ENCODE peak calls at places on chromosomes 13 and 19, in six cellular contexts. I, S, H, N, V and F are unnamed samples.

GRCh38 chr13:39773833-39774232 is 118.4 kb downstream of the COG6 start:
- DNase-seq in I (no peak), V (no peak), N (no peak), S (no peak), H (no peak), F (no peak)

GRCh38 chr13:80251403-80251802 is 89.5 kb downstream of the SPRY2 start:
- DNase-seq in I (no peak), V (no peak), H (no peak), S (no peak), N (peak), F (peak)

GRCh38 chr19:8138201-8138600 is 11.2 kb downstream of the FBN3 start:
- DNase-seq in H (no peak), N (no peak), S (no peak), I (no peak), V (no peak), F (no peak)

GRCh38 chr19:4114181-4114580 is 9.7 kb downstream of the MAP2K2 start:
- DNase-seq in N (no peak), V (no peak), S (no peak), H (no peak), I (no peak), F (no peak)

GRCh38 chr13:32587014-32587773 is 942 bp downstream of the PDS5B start:
- DNase-seq in N (peak), H (peak), I (peak), V (peak), S (peak), F (peak)

GRCh38 chr13:106500450-106500849 is 35.0 kb downstream of the EFNB2 start:
- DNase-seq in H (no peak), I (no peak), S (no peak), N (no peak), V (no peak), F (no peak)

GRCh38 chr19:45653634-45654033 is 14.4 kb upstream of the GIPR start:
- DNase-seq in H (no peak), I (no peak), N (no peak), V (no peak), S (no peak), F (no peak)

GRCh38 chr19:22422220-22422619 is at the start of gene ZNF98:
- DNase-seq in N (no peak), I (no peak), H (peak), S (no peak), V (peak), F (no peak)

GRCh38 chr13:114063545-114064515 is 68.6 kb downstream of the RASA3 start:
- DNase-seq in H (peak), S (no peak), I (peak), V (no peak), N (peak), F (no peak)

GRCh38 chr19:37845932-37846331 is 60.5 kb downstream of the WDR87 start:
- DNase-seq in I (no peak), N (no peak), S (no peak), H (no peak), V (no peak), F (no peak)

GRCh38 chr19:17302391-17303166 is 646 bp downstream of the ABHD8 start:
- DNase-seq in H (no peak), I (no peak), N (no peak), V (no peak), S (no peak), F (no peak)

GRCh38 chr19:44764975-44765948 is 12.4 kb upstream of the CBLC start:
- DNase-seq in N (no peak), I (no peak), S (no peak), H (peak), V (no peak), F (peak)

GRCh38 chr13:19184176-19184575 is 2.6 kb upstream of the TUBA3C start:
- DNase-seq in N (no peak), I (no peak), H (no peak), S (no peak), V (no peak), F (no peak)

DNA sequence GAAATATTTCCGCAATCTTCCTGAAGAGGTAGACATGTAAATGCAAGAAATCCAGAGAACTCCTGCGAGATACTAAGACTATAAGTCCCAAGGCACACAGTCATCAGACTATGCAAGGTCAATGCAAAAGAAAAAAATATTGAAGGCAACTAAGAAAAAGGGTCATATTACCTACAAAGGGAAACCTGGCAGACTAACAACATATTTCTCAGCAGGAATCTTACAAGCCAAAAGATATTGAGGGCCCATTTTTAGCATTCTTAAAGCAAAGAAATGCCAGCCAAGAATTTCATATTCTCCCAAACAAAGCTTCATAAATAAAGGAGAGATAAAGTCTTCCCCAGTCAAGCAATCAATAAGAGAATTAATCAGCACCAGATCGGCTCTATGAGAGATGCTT is 298.5 kb upstream of the ATXN8OS start:
- DNase-seq in I (no peak), H (no peak), N (no peak), S (no peak), V (no peak), F (no peak)
- TF ChIP-seq POLR2A in I (no peak), H (no peak), N (no peak), S (no peak), V (no peak), F (no peak)

GRCh38 chr19:47002853-47003610 is 16.6 kb upstream of the NPAS1 start:
- DNase-seq in S (no peak), H (no peak), N (no peak), I (no peak), V (no peak), F (no peak)
- TF ChIP-seq POLR2A in S (no peak), H (no peak), N (no peak), I (no peak), V (no peak), F (no peak)

DNA sequence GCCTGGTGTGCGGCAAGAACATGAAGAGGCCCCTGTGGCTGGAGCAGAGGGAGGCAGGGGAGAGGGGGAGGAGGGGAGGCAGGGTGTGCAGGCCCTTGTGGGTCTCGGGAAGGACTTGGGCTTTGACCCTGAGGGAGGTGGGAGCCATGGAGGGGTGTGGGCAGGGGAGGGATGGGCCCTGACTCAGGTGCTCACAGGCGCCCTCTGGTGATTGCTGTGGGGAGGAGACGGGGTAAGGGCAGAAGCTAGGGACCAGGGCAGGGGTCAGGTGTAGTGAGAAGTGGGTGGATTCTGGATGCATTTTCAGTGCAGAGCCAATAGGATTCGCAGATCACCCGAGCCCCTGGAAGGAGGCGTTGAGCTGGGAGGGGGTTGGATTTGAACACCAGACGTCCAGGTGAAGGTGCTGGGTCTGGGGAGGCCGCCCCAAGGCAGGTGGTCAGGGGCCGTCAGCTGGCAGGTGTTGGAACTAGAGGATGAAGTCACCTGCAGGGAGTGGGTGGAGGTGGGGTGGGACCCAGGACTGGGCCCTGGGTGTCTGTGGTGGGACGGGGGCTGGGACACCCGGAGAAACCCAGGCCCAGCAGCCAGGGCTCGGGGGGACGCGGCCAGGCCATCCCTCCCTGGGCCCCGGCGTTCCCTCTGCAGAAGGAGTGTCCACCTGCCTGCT is 185.4 kb downstream of the KDM4B start:
- DNase-seq in S (peak), H (peak), V (no peak), N (peak), I (no peak), F (peak)
- TF ChIP-seq POLR2A in S (no peak), H (no peak), V (no peak), N (no peak), I (no peak), F (no peak)

DNA sequence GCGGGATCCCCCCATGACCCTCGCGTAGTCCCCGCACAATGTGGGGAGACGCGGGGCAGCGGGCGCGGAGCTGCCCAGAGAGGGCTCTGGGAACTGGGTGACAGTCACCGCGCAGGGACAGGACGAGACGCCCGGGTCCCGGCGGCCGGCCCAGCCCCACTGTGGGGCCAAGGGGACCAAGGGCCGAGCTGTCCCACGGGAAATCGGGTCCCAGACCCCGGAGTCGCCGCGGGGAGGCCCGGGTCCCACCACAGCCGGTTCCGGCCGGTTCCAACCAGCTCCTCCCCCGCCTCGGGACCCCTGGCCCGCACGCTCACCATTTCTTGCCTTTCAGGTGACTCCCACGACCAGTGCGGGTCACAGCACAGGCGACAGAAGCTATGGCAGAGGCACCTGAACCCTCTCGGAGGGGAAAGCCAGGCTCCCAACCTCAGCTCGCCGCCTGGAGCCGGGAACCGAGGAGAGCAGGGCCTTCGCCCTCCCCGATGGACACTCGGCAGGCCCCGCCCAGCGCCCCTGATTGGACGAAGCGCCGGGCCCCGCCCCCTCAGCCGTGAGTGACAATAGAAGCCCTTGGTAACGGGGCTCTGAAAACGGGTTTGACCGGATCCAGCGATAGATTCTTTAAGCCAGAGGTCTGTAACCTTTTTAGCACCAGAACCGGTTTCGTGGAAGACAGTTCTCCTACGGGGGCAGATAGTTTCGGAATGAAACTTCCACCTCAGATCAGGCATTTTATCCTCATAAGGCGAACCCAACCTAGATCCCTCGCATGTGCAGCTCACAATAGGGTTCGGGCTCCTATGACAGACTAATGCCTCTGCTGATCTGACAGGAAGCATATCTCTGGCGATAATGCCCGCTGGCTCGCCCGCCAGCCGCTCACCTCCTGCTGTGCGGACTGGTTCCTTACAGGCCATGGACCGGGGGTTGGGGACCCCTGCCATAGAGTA is at the start of gene ZNF433:
- DNase-seq in I (peak), S (peak), N (peak), V (peak), H (peak), F (no peak)
- TF ChIP-seq POLR2A in I (peak), S (peak), N (peak), V (peak), H (peak), F (no peak)

GRCh38 chr13:42574435-42575311 is 721 bp downstream of the TNFSF11 start:
- DNase-seq in S (no peak), H (no peak), N (no peak), V (no peak), I (no peak), F (no peak)
- TF ChIP-seq POLR2A in S (no peak), H (no peak), N (no peak), V (no peak), I (no peak), F (no peak)

DNA sequence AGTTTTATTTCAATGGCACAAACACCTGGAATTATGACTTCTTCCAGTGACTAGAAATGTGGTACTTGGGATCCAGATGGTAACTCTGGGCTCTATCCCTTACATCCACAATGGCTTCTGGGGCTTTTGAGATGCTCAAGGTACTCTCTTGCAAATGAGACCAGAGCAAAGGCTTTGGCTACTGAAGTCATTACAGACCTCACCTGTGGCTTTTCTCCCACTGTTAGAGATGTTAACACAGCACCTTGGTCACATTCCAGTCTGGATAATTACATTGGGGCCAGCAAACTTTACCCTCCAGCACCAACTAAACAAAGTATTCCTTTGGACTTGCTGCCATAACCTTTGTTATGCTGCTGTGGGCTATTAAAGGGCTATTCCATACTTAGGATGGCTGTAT is 6.1 kb downstream of the ENOX1 start:
- DNase-seq in V (no peak), I (no peak), S (no peak), N (no peak), H (no peak), F (no peak)
- TF ChIP-seq POLR2A in V (no peak), I (no peak), S (no peak), N (no peak), H (no peak), F (no peak)